ENCODE peak calls at places on chromosomes 16 and 17, in five cellular contexts. O is CD4-positive, CD25-positive, alpha-beta regulatory T cell; Z is ureter; I is AG08395; N is stomach. P is an unnamed sample.

GRCh38 chr16:649646-650045 is 481 bp downstream of the WDR90 start:
- DNase-seq in Z (no peak), I (peak), N (no peak), O (peak), P (no peak)

GRCh38 chr17:42436401-42436800 is 13.3 kb upstream of the CAVIN1 start:
- DNase-seq in Z (no peak), I (peak), N (no peak), O (no peak), P (no peak)

GRCh38 chr16:9159839-9160550 is 68.6 kb downstream of the HAPSTR1 start:
- DNase-seq in O (peak), N (peak), I (peak), Z (peak), P (no peak)

GRCh38 chr16:11658896-11659708 is 9.2 kb upstream of the SNN start:
- DNase-seq in N (no peak), Z (no peak), I (no peak), O (no peak), P (no peak)

GRCh38 chr17:81858170-81858966 is 2.0 kb downstream of the P4HB start:
- DNase-seq in O (no peak), Z (no peak), N (no peak), I (no peak), P (no peak)

GRCh38 chr16:73015612-73016487 is 32.1 kb downstream of the ZFHX3 start:
- DNase-seq in O (no peak), Z (no peak), I (no peak), N (peak), P (no peak)

GRCh38 chr17:38605230-38605851 is 411 bp downstream of the SRCIN1 start:
- DNase-seq in N (no peak), Z (no peak), I (no peak), O (no peak), P (no peak)

GRCh38 chr16:56910654-56911539 is 21.0 kb upstream of the HERPUD1 start:
- DNase-seq in Z (no peak), N (no peak), O (no peak), I (peak), P (no peak)

GRCh38 chr17:81309140-81309858 is 14.2 kb upstream of the SLC38A10 start:
- DNase-seq in N (peak), Z (peak), O (peak), I (peak), P (no peak)

GRCh38 chr16:75580-76501 is 2.2 kb upstream of the MPG start:
- DNase-seq in N (peak), Z (peak), I (peak), O (no peak), P (no peak)

GRCh38 chr16:50548659-50549560 is 714 bp downstream of the NKD1 start:
- DNase-seq in O (peak), Z (no peak), N (peak), I (no peak), P (no peak)

GRCh38 chr17:63645775-63646491 is 23.7 kb downstream of the MAP3K3 start:
- DNase-seq in O (no peak), N (no peak), I (peak), Z (no peak), P (no peak)

GRCh38 chr16:74505011-74505410 is 83.7 kb upstream of the CLEC18B start:
- DNase-seq in N (no peak), I (no peak), Z (no peak), O (no peak), P (no peak)

GRCh38 chr17:48893646-48894508 is 1.3 kb downstream of the ATP5MC1 start:
- DNase-seq in I (no peak), N (no peak), Z (no peak), O (no peak), P (no peak)

GRCh38 chr17:48494335-48494734 is 36.5 kb downstream of the HOXB1 start:
- DNase-seq in Z (no peak), O (no peak), I (peak), N (no peak), P (no peak)

GRCh38 chr16:3717235-3718018 is at the start of gene TRAP1:
- DNase-seq in Z (peak), N (peak), I (peak), O (peak), P (peak)